ENCODE peak calls at places on chromosomes 12 and 14, in eight cellular contexts. One of them, this sample, is unnamed.

GRCh38 chr14:37599527-37600368 is 4.3 kb downstream of the TTC6 start:
- DNase-seq in HCT116: no peak
- DNase-seq in SK-N-SH: no peak
- DNase-seq in GM23338: peak; percentile 82
- DNase-seq in OCI-LY7: no peak
- DNase-seq in MM.1S: no peak
- DNase-seq in neural progenitor cell: peak; percentile 74
- DNase-seq in PC-3: peak; percentile 63
- DNase-seq in this sample: peak; percentile 40

GRCh38 chr12:24425601-24425970 is 476.1 kb upstream of the SOX5 start:
- DNase-seq in MM.1S: no peak
- DNase-seq in OCI-LY7: no peak
- DNase-seq in PC-3: no peak
- DNase-seq in GM23338: no peak
- DNase-seq in neural progenitor cell: no peak
- DNase-seq in SK-N-SH: no peak
- DNase-seq in HCT116: no peak
- DNase-seq in this sample: peak; percentile 26

GRCh38 chr12:84756961-84757360 is 155.6 kb downstream of the SLC6A15 start:
- DNase-seq in GM23338: no peak
- DNase-seq in neural progenitor cell: no peak
- DNase-seq in SK-N-SH: no peak
- DNase-seq in MM.1S: no peak
- DNase-seq in PC-3: peak; percentile 17
- DNase-seq in OCI-LY7: no peak
- DNase-seq in HCT116: no peak
- DNase-seq in this sample: no peak

GRCh38 chr12:2825133-2825532 is 9.7 kb downstream of the NRIP2 start:
- DNase-seq in GM23338: no peak
- DNase-seq in MM.1S: no peak
- DNase-seq in PC-3: no peak
- DNase-seq in SK-N-SH: no peak
- DNase-seq in HCT116: no peak
- DNase-seq in neural progenitor cell: peak; percentile 49
- DNase-seq in OCI-LY7: no peak
- DNase-seq in this sample: no peak

GRCh38 chr14:104316723-104317499 is 178.5 kb downstream of the KIF26A start:
- DNase-seq in OCI-LY7: no peak
- DNase-seq in MM.1S: no peak
- DNase-seq in GM23338: no peak
- DNase-seq in HCT116: no peak
- DNase-seq in PC-3: no peak
- DNase-seq in SK-N-SH: no peak
- DNase-seq in neural progenitor cell: no peak
- DNase-seq in this sample: no peak

GRCh38 chr12:72271741-72272661 is at the start of gene TRHDE:
- DNase-seq in MM.1S: no peak
- DNase-seq in neural progenitor cell: peak; percentile 83
- DNase-seq in HCT116: no peak
- DNase-seq in GM23338: peak; percentile 86
- DNase-seq in OCI-LY7: no peak
- DNase-seq in PC-3: peak; percentile 60
- DNase-seq in SK-N-SH: peak; percentile 61
- DNase-seq in this sample: peak; percentile 71

GRCh38 chr12:47156167-47156736 is 76.5 kb upstream of the AMIGO2 start:
- DNase-seq in OCI-LY7: no peak
- DNase-seq in neural progenitor cell: no peak
- DNase-seq in GM23338: no peak
- DNase-seq in MM.1S: no peak
- DNase-seq in PC-3: no peak
- DNase-seq in HCT116: no peak
- DNase-seq in SK-N-SH: no peak
- DNase-seq in this sample: no peak

GRCh38 chr12:14999421-15000047 is 26.7 kb downstream of the PDE6H start:
- DNase-seq in PC-3: peak; percentile 81
- DNase-seq in SK-N-SH: no peak
- DNase-seq in OCI-LY7: no peak
- DNase-seq in neural progenitor cell: no peak
- DNase-seq in HCT116: no peak
- DNase-seq in GM23338: no peak
- DNase-seq in MM.1S: no peak
- DNase-seq in this sample: no peak

GRCh38 chr12:127984386-127985055 is 282.4 kb upstream of the TMEM132C start:
- DNase-seq in GM23338: no peak
- DNase-seq in PC-3: peak; percentile 72
- DNase-seq in HCT116: no peak
- DNase-seq in neural progenitor cell: no peak
- DNase-seq in SK-N-SH: no peak
- DNase-seq in OCI-LY7: no peak
- DNase-seq in MM.1S: no peak
- DNase-seq in this sample: no peak

GRCh38 chr12:127991408-127991940 is 275.5 kb upstream of the TMEM132C start:
- DNase-seq in SK-N-SH: no peak
- DNase-seq in MM.1S: no peak
- DNase-seq in GM23338: no peak
- DNase-seq in HCT116: no peak
- DNase-seq in neural progenitor cell: no peak
- DNase-seq in PC-3: no peak
- DNase-seq in OCI-LY7: no peak
- DNase-seq in this sample: no peak

DNA sequence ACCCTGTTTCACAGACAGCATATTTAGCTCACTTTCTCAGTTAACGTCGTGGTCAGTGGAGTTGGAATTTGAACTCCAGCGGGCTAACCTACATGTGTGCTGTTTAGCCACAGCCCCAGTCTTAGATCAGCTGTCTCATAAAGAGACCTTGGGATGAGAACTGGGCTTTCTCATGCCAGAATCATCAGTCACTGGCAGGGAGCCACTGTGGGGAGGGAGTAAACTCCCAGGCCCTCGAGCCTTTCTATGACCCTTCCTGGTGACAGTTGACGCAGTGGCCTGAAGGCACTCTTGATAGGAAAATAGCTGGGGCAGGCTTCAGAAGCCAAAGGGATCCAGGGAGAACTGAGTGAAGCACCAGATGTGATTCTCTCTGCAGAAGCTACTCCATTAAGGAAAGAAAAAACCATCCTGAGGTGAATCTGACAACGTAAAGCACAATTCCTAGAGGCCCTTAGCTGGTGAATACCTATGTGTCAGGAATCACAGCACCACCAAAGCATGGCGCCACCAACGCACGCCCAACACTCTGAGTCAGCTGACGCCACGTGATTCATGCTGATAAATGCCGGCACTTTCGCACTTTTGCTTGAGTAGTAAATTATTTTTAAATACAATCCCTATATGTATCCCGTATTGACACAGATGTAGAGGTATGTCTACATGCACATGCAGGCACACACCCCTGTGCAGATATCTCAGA is 279.6 kb upstream of the TMEM132C start:
- DNase-seq in neural progenitor cell: no peak
- DNase-seq in HCT116: no peak
- DNase-seq in OCI-LY7: no peak
- DNase-seq in MM.1S: no peak
- DNase-seq in PC-3: peak; percentile 96
- DNase-seq in GM23338: no peak
- DNase-seq in SK-N-SH: no peak
- DNase-seq in this sample: no peak
- TF ChIP-seq EZH2phosphoT487 in neural progenitor cell: no peak
- TF ChIP-seq EZH2phosphoT487 in HCT116: no peak
- TF ChIP-seq EZH2phosphoT487 in OCI-LY7: no peak
- TF ChIP-seq EZH2phosphoT487 in MM.1S: no peak
- TF ChIP-seq EZH2phosphoT487 in PC-3: no peak
- TF ChIP-seq EZH2phosphoT487 in GM23338: no peak
- TF ChIP-seq EZH2phosphoT487 in SK-N-SH: no peak
- TF ChIP-seq EZH2phosphoT487 in this sample: no peak

GRCh38 chr14:76498536-76498935 is 122.6 kb downstream of the ESRRB start:
- DNase-seq in HCT116: no peak
- DNase-seq in OCI-LY7: no peak
- DNase-seq in SK-N-SH: no peak
- DNase-seq in PC-3: no peak
- DNase-seq in neural progenitor cell: no peak
- DNase-seq in GM23338: no peak
- DNase-seq in MM.1S: no peak
- DNase-seq in this sample: no peak

GRCh38 chr14:76499399-76499798 is 123.5 kb downstream of the ESRRB start:
- DNase-seq in MM.1S: no peak
- DNase-seq in GM23338: no peak
- DNase-seq in OCI-LY7: no peak
- DNase-seq in SK-N-SH: no peak
- DNase-seq in HCT116: no peak
- DNase-seq in neural progenitor cell: no peak
- DNase-seq in PC-3: no peak
- DNase-seq in this sample: no peak

GRCh38 chr14:76495983-76496382 is 120.0 kb downstream of the ESRRB start:
- DNase-seq in OCI-LY7: no peak
- DNase-seq in SK-N-SH: no peak
- DNase-seq in GM23338: no peak
- DNase-seq in PC-3: no peak
- DNase-seq in HCT116: no peak
- DNase-seq in neural progenitor cell: no peak
- DNase-seq in MM.1S: no peak
- DNase-seq in this sample: no peak

GRCh38 chr14:76498976-76499375 is 123.0 kb downstream of the ESRRB start:
- DNase-seq in MM.1S: no peak
- DNase-seq in HCT116: no peak
- DNase-seq in SK-N-SH: no peak
- DNase-seq in PC-3: no peak
- DNase-seq in neural progenitor cell: no peak
- DNase-seq in OCI-LY7: no peak
- DNase-seq in GM23338: no peak
- DNase-seq in this sample: no peak

DNA sequence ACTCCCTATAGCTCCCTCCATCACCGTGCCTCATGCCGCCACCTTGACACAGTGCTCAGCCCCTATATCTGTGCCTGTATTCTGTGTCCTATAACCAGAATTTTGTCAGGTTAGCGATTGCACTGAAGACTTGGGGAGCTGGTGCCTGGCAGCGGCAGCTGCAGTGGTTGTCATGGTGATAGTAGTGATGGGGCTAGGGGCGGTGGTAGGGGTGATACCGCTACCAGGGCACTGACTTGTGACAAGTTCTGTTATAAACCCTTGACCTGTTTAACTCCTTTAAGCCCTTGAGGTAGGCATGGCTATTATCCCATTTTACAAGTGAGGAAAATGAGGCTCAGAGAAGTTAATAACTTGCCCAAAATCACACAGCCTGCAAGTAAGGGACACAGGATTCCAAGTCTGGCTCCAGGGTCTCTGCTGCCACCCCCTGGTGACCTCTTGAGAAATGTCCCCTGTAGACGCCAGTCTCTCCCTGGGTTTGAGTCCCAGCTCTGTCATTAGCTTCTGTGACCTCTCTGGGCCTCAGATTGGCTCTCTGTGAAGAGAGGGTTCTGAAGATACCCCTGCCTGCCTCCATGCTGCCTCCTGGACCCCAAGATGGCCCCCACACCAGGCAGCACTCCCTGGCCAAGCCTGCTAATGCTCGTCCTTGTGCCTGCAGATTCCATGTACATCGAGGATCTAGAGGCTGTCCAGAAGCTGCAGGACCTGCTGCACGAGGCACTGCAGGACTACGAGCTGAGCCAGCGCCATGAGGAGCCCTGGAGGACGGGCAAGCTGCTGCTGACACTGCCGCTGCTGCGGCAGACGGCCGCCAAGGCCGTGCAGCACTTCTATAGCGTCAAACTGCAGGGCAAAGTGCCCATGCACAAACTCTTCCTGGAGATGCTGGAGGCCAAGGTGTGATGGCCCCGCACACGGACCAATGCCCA is 121.9 kb downstream of the ESRRB start:
- DNase-seq in HCT116: no peak
- DNase-seq in SK-N-SH: peak; percentile 76
- DNase-seq in neural progenitor cell: peak; percentile 42
- DNase-seq in OCI-LY7: peak; percentile 12
- DNase-seq in GM23338: peak; percentile 55
- DNase-seq in PC-3: peak; percentile 6
- DNase-seq in MM.1S: no peak
- DNase-seq in this sample: no peak
- TF ChIP-seq CTCF in HCT116: peak; percentile 38
- TF ChIP-seq CTCF in SK-N-SH: no peak
- TF ChIP-seq CTCF in neural progenitor cell: peak; percentile 49
- TF ChIP-seq CTCF in OCI-LY7: peak; percentile 58
- TF ChIP-seq CTCF in GM23338: peak; percentile 52
- TF ChIP-seq CTCF in PC-3: peak; percentile 33
- TF ChIP-seq CTCF in MM.1S: no peak
- TF ChIP-seq CTCF in this sample: no peak

GRCh38 chr12:65566776-65567175 is 257.5 kb upstream of the HMGA2 start:
- DNase-seq in OCI-LY7: no peak
- DNase-seq in HCT116: no peak
- DNase-seq in PC-3: no peak
- DNase-seq in GM23338: no peak
- DNase-seq in MM.1S: no peak
- DNase-seq in SK-N-SH: no peak
- DNase-seq in neural progenitor cell: no peak
- DNase-seq in this sample: no peak

GRCh38 chr12:65556676-65557424 is 267.4 kb upstream of the HMGA2 start:
- DNase-seq in HCT116: peak; percentile 80
- DNase-seq in GM23338: peak; percentile 92
- DNase-seq in SK-N-SH: peak; percentile 68
- DNase-seq in neural progenitor cell: peak; percentile 88
- DNase-seq in OCI-LY7: peak; percentile 53
- DNase-seq in MM.1S: peak; percentile 73
- DNase-seq in PC-3: peak; percentile 95
- DNase-seq in this sample: peak; percentile 92

GRCh38 chr12:65557425-65558167 is 266.7 kb upstream of the HMGA2 start:
- DNase-seq in PC-3: no peak
- DNase-seq in GM23338: no peak
- DNase-seq in HCT116: no peak
- DNase-seq in OCI-LY7: no peak
- DNase-seq in neural progenitor cell: no peak
- DNase-seq in SK-N-SH: no peak
- DNase-seq in MM.1S: no peak
- DNase-seq in this sample: no peak

GRCh38 chr12:65565601-65566560 is 258.4 kb upstream of the HMGA2 start:
- DNase-seq in SK-N-SH: no peak
- DNase-seq in MM.1S: no peak
- DNase-seq in neural progenitor cell: no peak
- DNase-seq in HCT116: no peak
- DNase-seq in OCI-LY7: no peak
- DNase-seq in PC-3: peak; percentile 73
- DNase-seq in GM23338: peak; percentile 26
- DNase-seq in this sample: peak; percentile 62

GRCh38 chr12:65561798-65562382 is 262.4 kb upstream of the HMGA2 start:
- DNase-seq in MM.1S: no peak
- DNase-seq in PC-3: peak; percentile 79
- DNase-seq in HCT116: no peak
- DNase-seq in neural progenitor cell: no peak
- DNase-seq in SK-N-SH: no peak
- DNase-seq in OCI-LY7: no peak
- DNase-seq in GM23338: no peak
- DNase-seq in this sample: no peak
- TF ChIP-seq EZH2phosphoT487 in MM.1S: no peak
- TF ChIP-seq EZH2phosphoT487 in PC-3: no peak
- TF ChIP-seq EZH2phosphoT487 in HCT116: no peak
- TF ChIP-seq EZH2phosphoT487 in neural progenitor cell: no peak
- TF ChIP-seq EZH2phosphoT487 in SK-N-SH: no peak
- TF ChIP-seq EZH2phosphoT487 in OCI-LY7: no peak
- TF ChIP-seq EZH2phosphoT487 in GM23338: no peak
- TF ChIP-seq EZH2phosphoT487 in this sample: no peak

GRCh38 chr12:107418976-107419375 is 266.6 kb upstream of the PWP1 start:
- DNase-seq in GM23338: no peak
- DNase-seq in neural progenitor cell: no peak
- DNase-seq in HCT116: no peak
- DNase-seq in SK-N-SH: no peak
- DNase-seq in MM.1S: no peak
- DNase-seq in PC-3: no peak
- DNase-seq in OCI-LY7: no peak
- DNase-seq in this sample: no peak

GRCh38 chr12:107417004-107417403 is 268.6 kb upstream of the PWP1 start:
- DNase-seq in neural progenitor cell: no peak
- DNase-seq in PC-3: no peak
- DNase-seq in MM.1S: no peak
- DNase-seq in SK-N-SH: no peak
- DNase-seq in GM23338: no peak
- DNase-seq in OCI-LY7: no peak
- DNase-seq in HCT116: no peak
- DNase-seq in this sample: no peak

GRCh38 chr12:107415834-107416233 is 269.8 kb upstream of the PWP1 start:
- DNase-seq in GM23338: no peak
- DNase-seq in SK-N-SH: no peak
- DNase-seq in neural progenitor cell: no peak
- DNase-seq in PC-3: no peak
- DNase-seq in HCT116: no peak
- DNase-seq in OCI-LY7: no peak
- DNase-seq in MM.1S: no peak
- DNase-seq in this sample: no peak

GRCh38 chr12:107411792-107412535 is 273.6 kb upstream of the PWP1 start:
- DNase-seq in neural progenitor cell: no peak
- DNase-seq in SK-N-SH: no peak
- DNase-seq in PC-3: peak; percentile 98
- DNase-seq in OCI-LY7: no peak
- DNase-seq in GM23338: no peak
- DNase-seq in MM.1S: no peak
- DNase-seq in HCT116: no peak
- DNase-seq in this sample: peak; percentile 49

GRCh38 chr12:107415066-107415465 is 270.5 kb upstream of the PWP1 start:
- DNase-seq in SK-N-SH: no peak
- DNase-seq in HCT116: no peak
- DNase-seq in OCI-LY7: no peak
- DNase-seq in GM23338: no peak
- DNase-seq in PC-3: peak; percentile 83
- DNase-seq in MM.1S: no peak
- DNase-seq in neural progenitor cell: no peak
- DNase-seq in this sample: no peak
- TF ChIP-seq CTCF in SK-N-SH: peak; percentile 36
- TF ChIP-seq CTCF in HCT116: no peak
- TF ChIP-seq CTCF in OCI-LY7: no peak
- TF ChIP-seq CTCF in GM23338: no peak
- TF ChIP-seq CTCF in PC-3: peak; percentile 40
- TF ChIP-seq CTCF in MM.1S: no peak
- TF ChIP-seq CTCF in neural progenitor cell: no peak
- TF ChIP-seq CTCF in this sample: no peak